ENCODE peak calls at places on chromosomes 13 and 19, in six cellular contexts. One of them, this sample, is unnamed.

GRCh38 chr19:18044825-18045304 is 36.9 kb downstream of the ARRDC2 start:
- DNase-seq in AG09309: peak
- DNase-seq in activated CD4-positive, CD25-positive, alpha-beta regulatory T cell treated with anti-CD3 and anti-CD28 coated beads, Interleukin-2, amount 50 U/mL, for 16 hours: peak
- DNase-seq in aorta: peak
- DNase-seq in Daoy: peak
- DNase-seq in NCI-H2029: peak
- DNase-seq in this sample: peak

GRCh38 chr19:4583961-4584669 is 24.6 kb upstream of the SEMA6B start:
- DNase-seq in AG09309: no peak
- DNase-seq in activated CD4-positive, CD25-positive, alpha-beta regulatory T cell treated with anti-CD3 and anti-CD28 coated beads, Interleukin-2, amount 50 U/mL, for 16 hours: no peak
- DNase-seq in aorta: no peak
- DNase-seq in Daoy: peak
- DNase-seq in NCI-H2029: no peak
- DNase-seq in this sample: no peak

GRCh38 chr13:32877491-32877890 is 138.7 kb upstream of the KL start:
- DNase-seq in AG09309: no peak
- DNase-seq in activated CD4-positive, CD25-positive, alpha-beta regulatory T cell treated with anti-CD3 and anti-CD28 coated beads, Interleukin-2, amount 50 U/mL, for 16 hours: no peak
- DNase-seq in aorta: no peak
- DNase-seq in Daoy: no peak
- DNase-seq in NCI-H2029: no peak
- DNase-seq in this sample: no peak

GRCh38 chr19:11063434-11063833 is 25.8 kb upstream of the LDLR start:
- DNase-seq in AG09309: no peak
- DNase-seq in activated CD4-positive, CD25-positive, alpha-beta regulatory T cell treated with anti-CD3 and anti-CD28 coated beads, Interleukin-2, amount 50 U/mL, for 16 hours: no peak
- DNase-seq in aorta: no peak
- DNase-seq in Daoy: no peak
- DNase-seq in NCI-H2029: no peak
- DNase-seq in this sample: no peak

GRCh38 chr19:49475995-49476880 is 2.2 kb downstream of the FLT3LG start:
- DNase-seq in AG09309: no peak
- DNase-seq in activated CD4-positive, CD25-positive, alpha-beta regulatory T cell treated with anti-CD3 and anti-CD28 coated beads, Interleukin-2, amount 50 U/mL, for 16 hours: no peak
- DNase-seq in aorta: peak
- DNase-seq in Daoy: peak
- DNase-seq in NCI-H2029: no peak
- DNase-seq in this sample: peak

GRCh38 chr19:10760268-10760944 is 42.5 kb downstream of the DNM2 start:
- DNase-seq in AG09309: no peak
- DNase-seq in activated CD4-positive, CD25-positive, alpha-beta regulatory T cell treated with anti-CD3 and anti-CD28 coated beads, Interleukin-2, amount 50 U/mL, for 16 hours: no peak
- DNase-seq in aorta: no peak
- DNase-seq in Daoy: peak
- DNase-seq in NCI-H2029: no peak
- DNase-seq in this sample: no peak

GRCh38 chr19:934865-935422 is 9.1 kb downstream of the ARID3A start:
- DNase-seq in AG09309: no peak
- DNase-seq in activated CD4-positive, CD25-positive, alpha-beta regulatory T cell treated with anti-CD3 and anti-CD28 coated beads, Interleukin-2, amount 50 U/mL, for 16 hours: no peak
- DNase-seq in aorta: peak
- DNase-seq in Daoy: peak
- DNase-seq in NCI-H2029: peak
- DNase-seq in this sample: no peak

GRCh38 chr13:21297914-21298831 is 121.7 kb downstream of the MRPL57 start:
- DNase-seq in AG09309: peak
- DNase-seq in activated CD4-positive, CD25-positive, alpha-beta regulatory T cell treated with anti-CD3 and anti-CD28 coated beads, Interleukin-2, amount 50 U/mL, for 16 hours: peak
- DNase-seq in aorta: peak
- DNase-seq in Daoy: peak
- DNase-seq in NCI-H2029: peak
- DNase-seq in this sample: peak

GRCh38 chr19:4220188-4220587 is 9.1 kb upstream of the EBI3 start:
- DNase-seq in AG09309: no peak
- DNase-seq in activated CD4-positive, CD25-positive, alpha-beta regulatory T cell treated with anti-CD3 and anti-CD28 coated beads, Interleukin-2, amount 50 U/mL, for 16 hours: no peak
- DNase-seq in aorta: no peak
- DNase-seq in Daoy: no peak
- DNase-seq in NCI-H2029: no peak
- DNase-seq in this sample: no peak

GRCh38 chr19:1590641-1591397 is 1.8 kb downstream of the MBD3 start:
- DNase-seq in AG09309: no peak
- DNase-seq in activated CD4-positive, CD25-positive, alpha-beta regulatory T cell treated with anti-CD3 and anti-CD28 coated beads, Interleukin-2, amount 50 U/mL, for 16 hours: no peak
- DNase-seq in aorta: no peak
- DNase-seq in Daoy: no peak
- DNase-seq in NCI-H2029: no peak
- DNase-seq in this sample: no peak

GRCh38 chr19:5667751-5668271 is 12.5 kb downstream of the MICOS13 start:
- DNase-seq in AG09309: no peak
- DNase-seq in activated CD4-positive, CD25-positive, alpha-beta regulatory T cell treated with anti-CD3 and anti-CD28 coated beads, Interleukin-2, amount 50 U/mL, for 16 hours: no peak
- DNase-seq in aorta: peak
- DNase-seq in Daoy: no peak
- DNase-seq in NCI-H2029: no peak
- DNase-seq in this sample: no peak

GRCh38 chr19:52748336-52748950 is 13.6 kb upstream of the ZNF611 start:
- DNase-seq in AG09309: no peak
- DNase-seq in activated CD4-positive, CD25-positive, alpha-beta regulatory T cell treated with anti-CD3 and anti-CD28 coated beads, Interleukin-2, amount 50 U/mL, for 16 hours: no peak
- DNase-seq in aorta: no peak
- DNase-seq in Daoy: peak
- DNase-seq in NCI-H2029: peak
- DNase-seq in this sample: no peak

GRCh38 chr13:100533588-100534041 is 55.0 kb downstream of the GGACT start:
- DNase-seq in AG09309: no peak
- DNase-seq in activated CD4-positive, CD25-positive, alpha-beta regulatory T cell treated with anti-CD3 and anti-CD28 coated beads, Interleukin-2, amount 50 U/mL, for 16 hours: no peak
- DNase-seq in aorta: no peak
- DNase-seq in Daoy: no peak
- DNase-seq in NCI-H2029: peak
- DNase-seq in this sample: no peak

GRCh38 chr13:39556856-39557255 is 46.1 kb downstream of the LHFPL6 start:
- DNase-seq in AG09309: no peak
- DNase-seq in activated CD4-positive, CD25-positive, alpha-beta regulatory T cell treated with anti-CD3 and anti-CD28 coated beads, Interleukin-2, amount 50 U/mL, for 16 hours: no peak
- DNase-seq in aorta: no peak
- DNase-seq in Daoy: no peak
- DNase-seq in NCI-H2029: no peak
- DNase-seq in this sample: no peak

GRCh38 chr13:74324338-74324737 is 190.1 kb upstream of the KLF12 start:
- DNase-seq in AG09309: no peak
- DNase-seq in activated CD4-positive, CD25-positive, alpha-beta regulatory T cell treated with anti-CD3 and anti-CD28 coated beads, Interleukin-2, amount 50 U/mL, for 16 hours: no peak
- DNase-seq in aorta: no peak
- DNase-seq in Daoy: no peak
- DNase-seq in NCI-H2029: no peak
- DNase-seq in this sample: no peak

GRCh38 chr13:66503890-66504289 is 726.2 kb downstream of the PCDH9 start:
- DNase-seq in AG09309: no peak
- DNase-seq in activated CD4-positive, CD25-positive, alpha-beta regulatory T cell treated with anti-CD3 and anti-CD28 coated beads, Interleukin-2, amount 50 U/mL, for 16 hours: no peak
- DNase-seq in aorta: no peak
- DNase-seq in Daoy: no peak
- DNase-seq in NCI-H2029: no peak
- DNase-seq in this sample: no peak

GRCh38 chr19:5246554-5247155 is 94.0 kb downstream of the PTPRS start:
- DNase-seq in AG09309: no peak
- DNase-seq in activated CD4-positive, CD25-positive, alpha-beta regulatory T cell treated with anti-CD3 and anti-CD28 coated beads, Interleukin-2, amount 50 U/mL, for 16 hours: no peak
- DNase-seq in aorta: no peak
- DNase-seq in Daoy: no peak
- DNase-seq in NCI-H2029: no peak
- DNase-seq in this sample: no peak

GRCh38 chr19:13127811-13128575 is 9.9 kb downstream of the NACC1 start:
- DNase-seq in AG09309: no peak
- DNase-seq in activated CD4-positive, CD25-positive, alpha-beta regulatory T cell treated with anti-CD3 and anti-CD28 coated beads, Interleukin-2, amount 50 U/mL, for 16 hours: no peak
- DNase-seq in aorta: no peak
- DNase-seq in Daoy: no peak
- DNase-seq in NCI-H2029: no peak
- DNase-seq in this sample: no peak

GRCh38 chr13:27853345-27853744 is 61.1 kb downstream of the GSX1 start:
- DNase-seq in AG09309: no peak
- DNase-seq in activated CD4-positive, CD25-positive, alpha-beta regulatory T cell treated with anti-CD3 and anti-CD28 coated beads, Interleukin-2, amount 50 U/mL, for 16 hours: no peak
- DNase-seq in aorta: no peak
- DNase-seq in Daoy: no peak
- DNase-seq in NCI-H2029: no peak
- DNase-seq in this sample: no peak

GRCh38 chr19:5097959-5098623 is 129.2 kb downstream of the KDM4B start:
- DNase-seq in AG09309: no peak
- DNase-seq in activated CD4-positive, CD25-positive, alpha-beta regulatory T cell treated with anti-CD3 and anti-CD28 coated beads, Interleukin-2, amount 50 U/mL, for 16 hours: no peak
- DNase-seq in aorta: no peak
- DNase-seq in Daoy: no peak
- DNase-seq in NCI-H2029: no peak
- DNase-seq in this sample: no peak

GRCh38 chr13:45121421-45121820 is 1.1 kb downstream of the GTF2F2 start:
- DNase-seq in AG09309: no peak
- DNase-seq in activated CD4-positive, CD25-positive, alpha-beta regulatory T cell treated with anti-CD3 and anti-CD28 coated beads, Interleukin-2, amount 50 U/mL, for 16 hours: no peak
- DNase-seq in aorta: no peak
- DNase-seq in Daoy: no peak
- DNase-seq in NCI-H2029: no peak
- DNase-seq in this sample: no peak

GRCh38 chr19:45729774-45730388 is 815 bp downstream of the FBXO46 start:
- DNase-seq in AG09309: no peak
- DNase-seq in activated CD4-positive, CD25-positive, alpha-beta regulatory T cell treated with anti-CD3 and anti-CD28 coated beads, Interleukin-2, amount 50 U/mL, for 16 hours: no peak
- DNase-seq in aorta: no peak
- DNase-seq in Daoy: peak
- DNase-seq in NCI-H2029: no peak
- DNase-seq in this sample: no peak

GRCh38 chr13:40187324-40187795 is 479.1 kb downstream of the FOXO1 start:
- DNase-seq in AG09309: no peak
- DNase-seq in activated CD4-positive, CD25-positive, alpha-beta regulatory T cell treated with anti-CD3 and anti-CD28 coated beads, Interleukin-2, amount 50 U/mL, for 16 hours: peak
- DNase-seq in aorta: no peak
- DNase-seq in Daoy: no peak
- DNase-seq in NCI-H2029: no peak
- DNase-seq in this sample: peak

GRCh38 chr13:41418751-41419150 is 38.6 kb upstream of the RGCC start:
- DNase-seq in AG09309: no peak
- DNase-seq in activated CD4-positive, CD25-positive, alpha-beta regulatory T cell treated with anti-CD3 and anti-CD28 coated beads, Interleukin-2, amount 50 U/mL, for 16 hours: no peak
- DNase-seq in aorta: no peak
- DNase-seq in Daoy: no peak
- DNase-seq in NCI-H2029: no peak
- DNase-seq in this sample: no peak

GRCh38 chr13:110634558-110634957 is 19.2 kb downstream of the NAXD start:
- DNase-seq in AG09309: peak
- DNase-seq in activated CD4-positive, CD25-positive, alpha-beta regulatory T cell treated with anti-CD3 and anti-CD28 coated beads, Interleukin-2, amount 50 U/mL, for 16 hours: no peak
- DNase-seq in aorta: no peak
- DNase-seq in Daoy: peak
- DNase-seq in NCI-H2029: no peak
- DNase-seq in this sample: no peak

GRCh38 chr13:21849323-21849722 is 178.4 kb downstream of the FGF9 start:
- DNase-seq in AG09309: no peak
- DNase-seq in activated CD4-positive, CD25-positive, alpha-beta regulatory T cell treated with anti-CD3 and anti-CD28 coated beads, Interleukin-2, amount 50 U/mL, for 16 hours: no peak
- DNase-seq in aorta: no peak
- DNase-seq in Daoy: peak
- DNase-seq in NCI-H2029: no peak
- DNase-seq in this sample: peak

GRCh38 chr13:41939403-41939802 is 21.5 kb downstream of the VWA8 start:
- DNase-seq in AG09309: no peak
- DNase-seq in activated CD4-positive, CD25-positive, alpha-beta regulatory T cell treated with anti-CD3 and anti-CD28 coated beads, Interleukin-2, amount 50 U/mL, for 16 hours: no peak
- DNase-seq in aorta: no peak
- DNase-seq in Daoy: no peak
- DNase-seq in NCI-H2029: no peak
- DNase-seq in this sample: no peak

GRCh38 chr19:23758187-23759074 is at the start of gene ZNF681:
- DNase-seq in AG09309: peak
- DNase-seq in activated CD4-positive, CD25-positive, alpha-beta regulatory T cell treated with anti-CD3 and anti-CD28 coated beads, Interleukin-2, amount 50 U/mL, for 16 hours: peak
- DNase-seq in aorta: peak
- DNase-seq in Daoy: peak
- DNase-seq in NCI-H2029: peak
- DNase-seq in this sample: peak

GRCh38 chr19:35310331-35310730 is 18.4 kb downstream of the MAG start:
- DNase-seq in AG09309: no peak
- DNase-seq in activated CD4-positive, CD25-positive, alpha-beta regulatory T cell treated with anti-CD3 and anti-CD28 coated beads, Interleukin-2, amount 50 U/mL, for 16 hours: no peak
- DNase-seq in aorta: no peak
- DNase-seq in Daoy: no peak
- DNase-seq in NCI-H2029: no peak
- DNase-seq in this sample: no peak

GRCh38 chr19:46623915-46624502 is 880 bp downstream of the PTGIR start:
- DNase-seq in AG09309: no peak
- DNase-seq in activated CD4-positive, CD25-positive, alpha-beta regulatory T cell treated with anti-CD3 and anti-CD28 coated beads, Interleukin-2, amount 50 U/mL, for 16 hours: no peak
- DNase-seq in aorta: no peak
- DNase-seq in Daoy: no peak
- DNase-seq in NCI-H2029: no peak
- DNase-seq in this sample: no peak

GRCh38 chr13:73059460-73060250 is 850 bp downstream of the KLF5 start:
- DNase-seq in AG09309: no peak
- DNase-seq in activated CD4-positive, CD25-positive, alpha-beta regulatory T cell treated with anti-CD3 and anti-CD28 coated beads, Interleukin-2, amount 50 U/mL, for 16 hours: no peak
- DNase-seq in aorta: peak
- DNase-seq in Daoy: peak
- DNase-seq in NCI-H2029: peak
- DNase-seq in this sample: peak

GRCh38 chr13:49450105-49450819 is 6.2 kb downstream of the SETDB2 start:
- DNase-seq in AG09309: no peak
- DNase-seq in activated CD4-positive, CD25-positive, alpha-beta regulatory T cell treated with anti-CD3 and anti-CD28 coated beads, Interleukin-2, amount 50 U/mL, for 16 hours: no peak
- DNase-seq in aorta: no peak
- DNase-seq in Daoy: no peak
- DNase-seq in NCI-H2029: no peak
- DNase-seq in this sample: no peak

GRCh38 chr19:47483800-47484690 is at the start of gene KPTN:
- DNase-seq in AG09309: peak
- DNase-seq in activated CD4-positive, CD25-positive, alpha-beta regulatory T cell treated with anti-CD3 and anti-CD28 coated beads, Interleukin-2, amount 50 U/mL, for 16 hours: peak
- DNase-seq in aorta: peak
- DNase-seq in Daoy: peak
- DNase-seq in NCI-H2029: peak
- DNase-seq in this sample: peak

GRCh38 chr13:49791214-49791752 is 1.2 kb downstream of the KPNA3 start:
- DNase-seq in AG09309: no peak
- DNase-seq in activated CD4-positive, CD25-positive, alpha-beta regulatory T cell treated with anti-CD3 and anti-CD28 coated beads, Interleukin-2, amount 50 U/mL, for 16 hours: no peak
- DNase-seq in aorta: no peak
- DNase-seq in Daoy: peak
- DNase-seq in NCI-H2029: no peak
- DNase-seq in this sample: peak

This sample was measured in stimulated activated naive CD8-positive, alpha-beta T cell treated with anti-CD3 and anti-CD28 coated beads, Interleukin-15, amount 100 ng/mL, for 72 hours.